ENCODE peak calls at places on chromosomes 3 and 15, in six cellular contexts. N is epithelial cell of proximal tubule; R is stomach; Q is iris pigment epithelial cell; E is stimulated activated CD4-positive, alpha-beta T cell treated with anti-CD3 and anti-CD28 coated beads, Interleukin-1b, Interleukin-23, amount 100 ng/mL, for 4 hours; P is HCT116. B is an unnamed sample.

GRCh38 chr3:157532529-157533297 is 29.5 kb upstream of the VEPH1 start:
- DNase-seq in P (peak), N (peak), Q (peak), E (no peak), R (no peak), B (peak)

GRCh38 chr3:56257826-56258225 is 210.4 kb downstream of the ERC2 start:
- DNase-seq in R (no peak), Q (no peak), E (no peak), P (no peak), N (no peak), B (no peak)

GRCh38 chr3:69059688-69060087 is 7.6 kb upstream of the TMF1 start:
- DNase-seq in N (no peak), R (no peak), Q (no peak), E (no peak), P (no peak), B (no peak)

GRCh38 chr3:11534011-11534782 is 109.5 kb downstream of the VGLL4 start:
- DNase-seq in N (no peak), R (peak), Q (no peak), P (no peak), E (no peak), B (no peak)

GRCh38 chr15:35522061-35522460 is 23.9 kb downstream of the DPH6 start:
- DNase-seq in E (no peak), N (no peak), Q (peak), P (no peak), R (no peak), B (no peak)

GRCh38 chr3:9041626-9042025 is 78.4 kb upstream of the RAD18 start:
- DNase-seq in P (no peak), N (no peak), R (no peak), E (no peak), Q (peak), B (no peak)

GRCh38 chr3:187567741-187568140 is 102.5 kb downstream of the SST start:
- DNase-seq in R (no peak), N (peak), E (no peak), P (no peak), Q (peak), B (no peak)

GRCh38 chr3:78917541-78917940 is 850.3 kb downstream of the ROBO1 start:
- DNase-seq in Q (no peak), N (no peak), P (no peak), E (no peak), R (no peak), B (no peak)

GRCh38 chr15:78626611-78627010 is 5.8 kb upstream of the CHRNA3 start:
- DNase-seq in E (no peak), P (no peak), Q (no peak), R (peak), N (no peak), B (no peak)

GRCh38 chr3:124984754-124985153 is 50.2 kb upstream of the MUC13 start:
- DNase-seq in N (no peak), E (no peak), Q (no peak), P (no peak), R (no peak), B (no peak)

GRCh38 chr3:24591661-24592555 is 97.3 kb upstream of the THRB start:
- DNase-seq in P (no peak), N (no peak), R (no peak), E (no peak), Q (peak), B (no peak)

GRCh38 chr15:40691737-40692136 is 3.2 kb upstream of the RAD51 start:
- DNase-seq in Q (peak), R (no peak), E (no peak), N (no peak), P (no peak), B (no peak)

GRCh38 chr3:119841808-119842471 is 60.0 kb downstream of the NR1I2 start:
- DNase-seq in R (no peak), Q (no peak), E (no peak), P (no peak), N (no peak), B (no peak)

GRCh38 chr15:74368121-74368520 is 675 bp upstream of the CYP11A1 start:
- DNase-seq in P (no peak), N (no peak), Q (no peak), E (no peak), R (no peak), B (no peak)

GRCh38 chr3:193148678-193149473 is 92.1 kb upstream of the PLAAT1 start:
- DNase-seq in Q (no peak), N (no peak), E (no peak), P (no peak), R (no peak), B (no peak)

GRCh38 chr3:141858312-141858711 is 18.1 kb upstream of the ATP1B3 start:
- DNase-seq in R (no peak), P (no peak), N (no peak), Q (peak), E (no peak), B (no peak)

GRCh38 chr3:134034005-134034785 is 4.5 kb upstream of the SLCO2A1 start:
- DNase-seq in Q (peak), R (no peak), P (no peak), N (no peak), E (no peak), B (no peak)

GRCh38 chr3:180177255-180177654 is 140.5 kb upstream of the PEX5L start:
- DNase-seq in N (no peak), Q (no peak), R (no peak), E (no peak), P (no peak), B (no peak)

GRCh38 chr15:69132430-69132829 is 28.0 kb upstream of the GLCE start:
- DNase-seq in R (no peak), Q (no peak), P (no peak), E (no peak), N (no peak), B (no peak)

GRCh38 chr3:174725303-174725702 is 133.8 kb upstream of the NAALADL2 start:
- DNase-seq in R (no peak), N (no peak), E (no peak), Q (no peak), P (no peak), B (no peak)

GRCh38 chr15:51727141-51727897 is 10.1 kb downstream of the LYSMD2 start:
- DNase-seq in N (no peak), P (no peak), R (no peak), E (no peak), Q (peak), B (no peak)

GRCh38 chr15:43329222-43329959 is 982 bp downstream of the LCMT2 start:
- DNase-seq in R (peak), E (peak), P (no peak), Q (peak), N (no peak), B (no peak)

GRCh38 chr3:127063916-127064315 is 81.0 kb downstream of the PLXNA1 start:
- DNase-seq in N (no peak), P (no peak), E (no peak), R (no peak), Q (no peak), B (no peak)

GRCh38 chr3:33299395-33300081 is 22.3 kb downstream of the FBXL2 start:
- DNase-seq in N (no peak), Q (peak), P (peak), R (no peak), E (no peak), B (no peak)

GRCh38 chr3:197516517-197516889 is 39.3 kb downstream of the BDH1 start:
- DNase-seq in Q (peak), R (peak), N (peak), P (peak), E (peak), B (no peak)

GRCh38 chr3:159624616-159625015 is 364.0 kb upstream of the IL12A start:
- DNase-seq in P (no peak), Q (no peak), N (no peak), E (no peak), R (no peak), B (no peak)

GRCh38 chr15:40229316-40229715 is 9.5 kb upstream of the PAK6 start:
- DNase-seq in Q (no peak), R (no peak), P (no peak), E (no peak), N (no peak), B (no peak)

GRCh38 chr15:49361370-49361769 is 61.7 kb upstream of the FGF7 start:
- DNase-seq in N (no peak), R (no peak), P (no peak), Q (no peak), E (no peak), B (no peak)

GRCh38 chr3:106824856-106825255 is 552.4 kb upstream of the CCDC54 start:
- DNase-seq in E (no peak), N (peak), R (no peak), P (peak), Q (peak), B (no peak)

GRCh38 chr15:62316413-62317060 is 151.5 kb upstream of the C2CD4B start:
- DNase-seq in P (no peak), R (no peak), N (no peak), E (no peak), Q (no peak), B (no peak)

GRCh38 chr15:73996939-73997338 is 2.4 kb downstream of the PML start:
- DNase-seq in E (no peak), R (no peak), N (no peak), Q (peak), P (no peak), B (no peak)

GRCh38 chr3:196969660-196970546 is 1.3 kb upstream of the PIGZ start:
- DNase-seq in R (peak), P (no peak), N (no peak), Q (peak), E (peak), B (no peak)

GRCh38 chr3:128432301-128432897 is 34.3 kb downstream of the DNAJB8 start:
- DNase-seq in Q (no peak), E (no peak), N (no peak), R (peak), P (no peak), B (no peak)

B was measured in NCI-H1092.